ENCODE peak calls at places on chromosomes 4 and X, in six cellular contexts. One of them, this sample, is unnamed.

GRCh38 chr4:170138580-170139194 is 48.9 kb upstream of the AADAT start:
- DNase-seq in fibroblast of the aortic adventitia: peak; percentile 83
- DNase-seq in prostate gland: peak; percentile 62
- DNase-seq in Caco-2: peak; percentile 69
- DNase-seq in naive thymus-derived CD4-positive, alpha-beta T cell: peak; percentile 39
- DNase-seq in thyroid gland: peak; percentile 69
- DNase-seq in this sample: peak; percentile 51

GRCh38 chr4:125838239-125838601 is 523.5 kb downstream of the FAT4 start:
- DNase-seq in naive thymus-derived CD4-positive, alpha-beta T cell: no peak
- DNase-seq in fibroblast of the aortic adventitia: no peak
- DNase-seq in thyroid gland: no peak
- DNase-seq in Caco-2: no peak
- DNase-seq in prostate gland: no peak
- DNase-seq in this sample: no peak

GRCh38 chr4:173501592-173502150 is 28.4 kb downstream of the HAND2 start:
- DNase-seq in prostate gland: no peak
- DNase-seq in Caco-2: no peak
- DNase-seq in naive thymus-derived CD4-positive, alpha-beta T cell: no peak
- DNase-seq in thyroid gland: no peak
- DNase-seq in fibroblast of the aortic adventitia: no peak
- DNase-seq in this sample: no peak

GRCh38 chr4:181799670-181800069 is 443.5 kb upstream of the TENM3 start:
- DNase-seq in naive thymus-derived CD4-positive, alpha-beta T cell: no peak
- DNase-seq in thyroid gland: no peak
- DNase-seq in fibroblast of the aortic adventitia: no peak
- DNase-seq in prostate gland: no peak
- DNase-seq in Caco-2: no peak
- DNase-seq in this sample: no peak

GRCh38 chrX:46710425-46710824 is 48.5 kb downstream of the SLC9A7 start:
- DNase-seq in Caco-2: no peak
- DNase-seq in thyroid gland: no peak
- DNase-seq in naive thymus-derived CD4-positive, alpha-beta T cell: no peak
- DNase-seq in prostate gland: no peak
- DNase-seq in fibroblast of the aortic adventitia: peak; percentile 57
- DNase-seq in this sample: no peak

GRCh38 chr4:2251795-2252529 is 9.9 kb downstream of the MXD4 start:
- DNase-seq in thyroid gland: peak; percentile 1
- DNase-seq in prostate gland: peak; percentile 3
- DNase-seq in fibroblast of the aortic adventitia: no peak
- DNase-seq in naive thymus-derived CD4-positive, alpha-beta T cell: no peak
- DNase-seq in Caco-2: peak; percentile 25
- DNase-seq in this sample: no peak

GRCh38 chr4:24666316-24666715 is 82.0 kb upstream of the DHX15 start:
- DNase-seq in prostate gland: no peak
- DNase-seq in fibroblast of the aortic adventitia: no peak
- DNase-seq in naive thymus-derived CD4-positive, alpha-beta T cell: no peak
- DNase-seq in Caco-2: no peak
- DNase-seq in thyroid gland: no peak
- DNase-seq in this sample: no peak

GRCh38 chrX:4963432-4963831 is 1250.0 kb upstream of the PRKX start:
- DNase-seq in naive thymus-derived CD4-positive, alpha-beta T cell: no peak
- DNase-seq in thyroid gland: no peak
- DNase-seq in prostate gland: no peak
- DNase-seq in Caco-2: no peak
- DNase-seq in fibroblast of the aortic adventitia: no peak
- DNase-seq in this sample: no peak

GRCh38 chrX:20362268-20363002 is 95.7 kb upstream of the RPS6KA3 start:
- DNase-seq in prostate gland: no peak
- DNase-seq in naive thymus-derived CD4-positive, alpha-beta T cell: no peak
- DNase-seq in fibroblast of the aortic adventitia: peak; percentile 48
- DNase-seq in Caco-2: peak; percentile 67
- DNase-seq in thyroid gland: no peak
- DNase-seq in this sample: no peak

GRCh38 chr4:13493793-13494192 is 9.7 kb upstream of the RAB28 start:
- DNase-seq in prostate gland: no peak
- DNase-seq in naive thymus-derived CD4-positive, alpha-beta T cell: no peak
- DNase-seq in fibroblast of the aortic adventitia: no peak
- DNase-seq in thyroid gland: no peak
- DNase-seq in Caco-2: no peak
- DNase-seq in this sample: no peak

GRCh38 chr4:108492816-108493595 is 127.4 kb upstream of the RPL34 start:
- DNase-seq in thyroid gland: no peak
- DNase-seq in naive thymus-derived CD4-positive, alpha-beta T cell: no peak
- DNase-seq in fibroblast of the aortic adventitia: peak; percentile 26
- DNase-seq in Caco-2: no peak
- DNase-seq in prostate gland: no peak
- DNase-seq in this sample: peak; percentile 58

DNA sequence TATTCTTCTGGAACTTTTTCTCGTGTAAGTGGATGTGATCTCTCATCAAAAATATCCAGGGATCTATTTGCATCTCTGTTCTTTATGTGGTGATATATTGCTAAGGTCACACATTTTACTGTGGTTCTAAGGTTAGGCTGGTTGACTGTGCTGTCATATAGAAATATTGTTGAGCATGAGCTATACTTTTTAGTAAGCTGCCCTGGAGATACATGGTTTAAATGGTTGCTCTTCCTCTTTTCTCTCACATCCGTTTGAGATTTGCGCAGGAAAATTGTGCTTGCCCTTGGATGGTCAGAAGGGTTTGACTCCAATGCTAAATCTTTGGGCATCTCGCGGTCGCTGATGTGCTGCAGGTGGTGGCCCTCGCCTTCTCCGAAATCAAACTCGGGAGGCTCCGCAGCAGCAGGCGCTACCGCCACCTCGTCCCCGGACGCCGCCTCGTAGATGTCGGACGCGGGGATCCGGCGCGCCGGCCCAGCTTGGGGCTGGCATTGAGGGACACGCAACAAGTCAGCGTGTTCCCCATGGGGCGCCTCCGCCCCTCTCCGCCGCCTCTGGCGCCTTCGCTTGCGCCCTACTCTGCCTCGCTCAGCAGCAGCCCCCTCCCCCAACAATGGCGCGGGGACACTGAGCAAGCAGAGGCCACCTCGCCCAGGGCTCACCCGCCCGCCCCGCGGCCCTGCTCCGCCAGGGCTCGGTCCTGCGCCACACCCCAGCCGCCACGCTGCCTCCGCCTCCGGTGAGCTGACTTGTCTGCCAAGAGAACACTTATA is 154.5 kb downstream of the MSN start:
- DNase-seq in prostate gland: peak; percentile 4
- DNase-seq in thyroid gland: peak; percentile 41
- DNase-seq in Caco-2: no peak
- DNase-seq in naive thymus-derived CD4-positive, alpha-beta T cell: peak; percentile 22
- DNase-seq in fibroblast of the aortic adventitia: no peak
- DNase-seq in this sample: peak; percentile 28
- H3K4me3 ChIP-seq in prostate gland: peak overlapping the region; percentile 21
- H3K4me3 ChIP-seq in thyroid gland: no peak overlapping the region
- H3K4me3 ChIP-seq in Caco-2: no peak overlapping the region
- H3K4me3 ChIP-seq in naive thymus-derived CD4-positive, alpha-beta T cell: peak overlapping the region; percentile 47
- H3K4me3 ChIP-seq in fibroblast of the aortic adventitia: no peak overlapping the region
- H3K4me3 ChIP-seq in this sample: peak overlapping the region; percentile 50

GRCh38 chr4:6819295-6819694 is 36.8 kb downstream of the KIAA0232 start:
- DNase-seq in Caco-2: no peak
- DNase-seq in naive thymus-derived CD4-positive, alpha-beta T cell: no peak
- DNase-seq in thyroid gland: no peak
- DNase-seq in prostate gland: no peak
- DNase-seq in fibroblast of the aortic adventitia: no peak
- DNase-seq in this sample: no peak
- H3K4me3 ChIP-seq in Caco-2: no peak overlapping the region
- H3K4me3 ChIP-seq in naive thymus-derived CD4-positive, alpha-beta T cell: no peak overlapping the region
- H3K4me3 ChIP-seq in thyroid gland: no peak overlapping the region
- H3K4me3 ChIP-seq in prostate gland: no peak overlapping the region
- H3K4me3 ChIP-seq in fibroblast of the aortic adventitia: no peak overlapping the region
- H3K4me3 ChIP-seq in this sample: no peak overlapping the region

GRCh38 chr4:99395595-99396364 is 39.4 kb downstream of the ADH7 start:
- DNase-seq in thyroid gland: no peak
- DNase-seq in naive thymus-derived CD4-positive, alpha-beta T cell: no peak
- DNase-seq in prostate gland: no peak
- DNase-seq in Caco-2: no peak
- DNase-seq in fibroblast of the aortic adventitia: peak; percentile 67
- DNase-seq in this sample: no peak
- H3K4me3 ChIP-seq in thyroid gland: no peak overlapping the region
- H3K4me3 ChIP-seq in naive thymus-derived CD4-positive, alpha-beta T cell: no peak overlapping the region
- H3K4me3 ChIP-seq in prostate gland: no peak overlapping the region
- H3K4me3 ChIP-seq in Caco-2: no peak overlapping the region
- H3K4me3 ChIP-seq in fibroblast of the aortic adventitia: no peak overlapping the region
- H3K4me3 ChIP-seq in this sample: no peak overlapping the region

GRCh38 chr4:6915041-6916005 is 5.7 kb downstream of the TBC1D14 start:
- DNase-seq in fibroblast of the aortic adventitia: no peak
- DNase-seq in prostate gland: no peak
- DNase-seq in naive thymus-derived CD4-positive, alpha-beta T cell: no peak
- DNase-seq in Caco-2: no peak
- DNase-seq in thyroid gland: no peak
- DNase-seq in this sample: no peak

GRCh38 chr4:6917445-6918241 is 8.0 kb downstream of the TBC1D14 start:
- DNase-seq in fibroblast of the aortic adventitia: no peak
- DNase-seq in naive thymus-derived CD4-positive, alpha-beta T cell: peak; percentile 29
- DNase-seq in Caco-2: peak; percentile 88
- DNase-seq in prostate gland: peak; percentile 78
- DNase-seq in thyroid gland: peak; percentile 97
- DNase-seq in this sample: peak; percentile 34

GRCh38 chr4:6916069-6916586 is 6.5 kb downstream of the TBC1D14 start:
- DNase-seq in Caco-2: no peak
- DNase-seq in fibroblast of the aortic adventitia: no peak
- DNase-seq in thyroid gland: no peak
- DNase-seq in naive thymus-derived CD4-positive, alpha-beta T cell: no peak
- DNase-seq in prostate gland: no peak
- DNase-seq in this sample: no peak

GRCh38 chr4:6918345-6918744 is 8.7 kb downstream of the TBC1D14 start:
- DNase-seq in prostate gland: no peak
- DNase-seq in thyroid gland: no peak
- DNase-seq in Caco-2: no peak
- DNase-seq in fibroblast of the aortic adventitia: no peak
- DNase-seq in naive thymus-derived CD4-positive, alpha-beta T cell: peak; percentile 61
- DNase-seq in this sample: no peak

GRCh38 chr4:6916587-6917444 is 7.2 kb downstream of the TBC1D14 start:
- DNase-seq in fibroblast of the aortic adventitia: no peak
- DNase-seq in thyroid gland: no peak
- DNase-seq in naive thymus-derived CD4-positive, alpha-beta T cell: no peak
- DNase-seq in prostate gland: peak; percentile 43
- DNase-seq in Caco-2: no peak
- DNase-seq in this sample: peak; percentile 68
- H3K4me3 ChIP-seq in fibroblast of the aortic adventitia: no peak overlapping the region
- H3K4me3 ChIP-seq in thyroid gland: no peak overlapping the region
- H3K4me3 ChIP-seq in naive thymus-derived CD4-positive, alpha-beta T cell: peak overlapping the region; percentile 24
- H3K4me3 ChIP-seq in prostate gland: no peak overlapping the region
- H3K4me3 ChIP-seq in Caco-2: no peak overlapping the region
- H3K4me3 ChIP-seq in this sample: peak overlapping the region; percentile 5

This sample was measured in CD8-positive, alpha-beta T cell.